ENCODE peak calls at places on chromosomes 12 and 14, in five cellular contexts. H is SK-N-SH, W is HCT116, Z is GM12878, A is K562. K is an unnamed sample.

GRCh38 chr12:53940448-53941014 is 1.9 kb downstream of the HOXC13 start:
- DNase-seq in Z (no peak), H (no peak), W (no peak), A (no peak), K (no peak)

GRCh38 chr12:109147954-109148353 is 31.6 kb downstream of the ACACB start:
- DNase-seq in Z (no peak), H (no peak), A (no peak), W (no peak), K (no peak)

GRCh38 chr14:81529391-81529790 is 4.3 kb downstream of the SEL1L start:
- DNase-seq in H (no peak), W (peak), A (no peak), Z (no peak), K (no peak)

GRCh38 chr12:119195256-119195655 is 16.5 kb downstream of the HSPB8 start:
- DNase-seq in W (no peak), H (no peak), A (no peak), Z (no peak), K (no peak)

GRCh38 chr12:64318605-64319004 is 72.0 kb downstream of the C12orf56 start:
- DNase-seq in Z (no peak), A (no peak), W (no peak), H (no peak), K (peak)

GRCh38 chr14:56379956-56380355 is 199.6 kb upstream of the TMEM260 start:
- DNase-seq in H (no peak), A (no peak), Z (no peak), W (no peak), K (no peak)

GRCh38 chr12:108720757-108721514 is 10.4 kb downstream of the CORO1C start:
- DNase-seq in A (no peak), W (no peak), H (no peak), Z (no peak), K (no peak)

GRCh38 chr12:93115646-93116045 is 186.6 kb upstream of the EEA1 start:
- DNase-seq in W (no peak), Z (no peak), A (no peak), H (no peak), K (no peak)

GRCh38 chr12:1518763-1519516 is 75.4 kb downstream of the FBXL14 start:
- DNase-seq in Z (no peak), A (no peak), H (no peak), W (peak), K (peak)

DNA sequence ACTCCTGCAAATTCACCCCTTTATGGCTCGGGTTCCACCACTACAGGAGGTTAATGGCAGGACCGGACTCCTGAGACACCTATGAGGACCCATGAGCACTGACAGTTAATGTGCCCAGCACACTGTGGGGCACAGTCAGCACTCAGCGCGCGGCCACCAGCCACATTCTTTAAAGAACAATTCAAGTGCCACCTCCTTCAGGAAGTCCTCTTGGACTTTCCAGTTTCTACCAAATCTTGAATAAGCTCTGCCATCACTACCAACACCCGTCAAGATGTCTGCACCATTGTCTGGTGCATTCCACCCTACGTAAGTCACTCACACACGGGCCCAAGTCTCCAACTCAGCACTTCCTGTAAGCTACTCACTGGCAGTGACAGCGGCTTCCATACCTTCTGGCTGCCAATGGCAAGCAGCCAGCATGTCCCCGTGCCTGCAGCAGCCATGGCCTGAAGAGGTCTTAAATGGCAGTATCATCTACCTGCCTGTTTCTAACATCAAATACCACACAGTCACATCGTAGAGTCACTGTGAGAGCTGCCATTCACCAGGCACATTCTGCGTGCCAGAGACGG is 48.5 kb downstream of the CDC42BPB start:
- DNase-seq in H (no peak), Z (no peak), W (no peak), A (no peak), K (no peak)
- TF ChIP-seq RAD21 in H (no peak), Z (no peak), W (no peak), A (no peak), K (no peak)

GRCh38 chr14:96135285-96135684 is 69.4 kb upstream of the BDKRB2 start:
- DNase-seq in H (no peak), W (no peak), A (no peak), Z (no peak), K (no peak)

GRCh38 chr14:96134508-96134907 is 70.1 kb upstream of the BDKRB2 start:
- DNase-seq in A (no peak), H (no peak), Z (no peak), W (no peak), K (no peak)

GRCh38 chr14:96138241-96138640 is 66.4 kb upstream of the BDKRB2 start:
- DNase-seq in A (no peak), W (no peak), Z (no peak), H (no peak), K (no peak)

GRCh38 chr14:96139169-96139568 is 65.5 kb upstream of the BDKRB2 start:
- DNase-seq in H (no peak), Z (no peak), W (no peak), A (no peak), K (no peak)

GRCh38 chr14:96136361-96136760 is 68.3 kb upstream of the BDKRB2 start:
- DNase-seq in H (no peak), W (no peak), A (no peak), Z (no peak), K (no peak)
- TF ChIP-seq SIN3A in H (no peak), W (no peak), A (no peak), Z (no peak), K (no peak)

GRCh38 chr12:57882575-57882974 is 36.0 kb upstream of the CTDSP2 start:
- DNase-seq in Z (no peak), W (no peak), A (no peak), H (no peak), K (no peak)
- TF ChIP-seq REST in Z (no peak), W (no peak), A (no peak), H (no peak), K (no peak)

DNA sequence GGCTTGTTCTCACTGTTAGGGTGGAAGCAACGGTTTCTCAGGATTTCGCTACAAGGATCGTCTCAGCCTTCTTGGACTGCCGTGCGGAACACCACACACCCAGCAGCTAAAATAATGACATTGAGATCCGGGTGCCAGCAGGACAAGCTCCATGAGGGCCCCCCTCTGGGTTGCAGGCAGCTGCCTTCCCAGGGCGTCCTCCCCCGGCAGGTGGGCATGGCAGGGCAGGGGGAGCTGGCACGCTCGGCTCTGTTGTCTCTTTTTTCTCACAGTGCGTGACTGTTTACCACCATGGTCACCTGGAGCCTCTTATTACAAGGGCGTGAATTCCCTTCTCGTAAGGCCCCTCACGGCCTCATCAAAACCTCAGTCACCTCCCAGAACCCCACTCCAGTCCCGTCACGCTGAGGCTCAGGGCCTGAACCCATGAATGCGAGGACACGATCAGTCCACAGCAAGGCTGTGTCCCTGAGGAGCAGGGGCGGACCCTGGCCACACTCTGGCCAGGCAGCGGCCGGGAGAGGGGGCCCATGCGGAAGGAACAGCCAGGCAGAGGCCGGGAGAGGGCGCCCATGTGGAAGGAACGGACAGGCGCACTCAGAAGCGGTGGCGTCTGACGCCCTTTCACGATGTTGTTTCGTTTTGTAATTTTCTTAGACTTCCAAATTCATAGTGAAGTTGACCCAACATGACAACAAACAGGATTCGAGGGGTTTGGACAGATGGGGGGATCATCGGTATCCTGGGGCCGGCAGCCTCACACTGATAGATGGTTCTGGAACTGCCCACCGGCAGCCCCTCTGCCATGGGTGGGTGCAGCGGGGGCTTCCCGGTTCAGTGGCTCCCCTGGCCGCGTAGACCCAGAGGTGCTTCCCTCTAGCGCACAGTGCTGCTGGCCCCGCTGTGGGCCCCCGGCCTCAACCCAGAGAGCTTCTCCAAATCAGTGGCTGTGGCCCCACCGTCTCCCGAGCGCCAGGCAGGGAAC is 10.0 kb downstream of the LRCOL1 start:
- DNase-seq in W (peak), H (peak), Z (no peak), A (peak), K (peak)
- TF ChIP-seq RAD21 in W (no peak), H (peak), Z (peak), A (peak), K (peak)